ENCODE peak calls at places on chromosome 12, in seven cellular contexts. S is ovary, J is H54, I is T1000, N is GM03348, D is upper lobe of right lung, G is NCI-H774. B is an unnamed sample.

GRCh38 chr12:15883536-15883935 is 1.3 kb downstream of the STRAP start:
- DNase-seq in S (no peak), J (no peak), I (no peak), N (peak; percentile 7), D (no peak), G (no peak), B (no peak)

GRCh38 chr12:54932691-54933090 is 51.9 kb downstream of the TESPA1 start:
- DNase-seq in S (no peak), J (no peak), I (no peak), N (no peak), D (no peak), G (peak; percentile 39), B (no peak)

GRCh38 chr12:54357802-54358619 is 6.3 kb downstream of the GPR84 start:
- DNase-seq in S (no peak), J (no peak), I (no peak), N (peak; percentile 42), D (no peak), G (peak; percentile 26), B (no peak)

GRCh38 chr12:50234347-50234746 is 49.0 kb downstream of the LIMA1 start:
- DNase-seq in S (no peak), J (no peak), I (no peak), N (no peak), D (no peak), G (no peak), B (no peak)

GRCh38 chr12:60071759-60072191 is 475.9 kb downstream of the SLC16A7 start:
- DNase-seq in S (no peak), J (no peak), I (no peak), N (no peak), D (no peak), G (no peak), B (no peak)

GRCh38 chr12:15721716-15722115 is 67.5 kb downstream of the EPS8 start:
- DNase-seq in S (no peak), J (no peak), I (no peak), N (no peak), D (no peak), G (no peak), B (no peak)

GRCh38 chr12:91974541-91974940 is 171.1 kb downstream of the BTG1 start:
- DNase-seq in S (no peak), J (no peak), I (no peak), N (no peak), D (no peak), G (no peak), B (no peak)

GRCh38 chr12:91778938-91779400 is 366.7 kb downstream of the BTG1 start:
- DNase-seq in S (no peak), J (peak; percentile 30), I (peak; percentile 100), N (peak; percentile 67), D (no peak), G (no peak), B (no peak)

GRCh38 chr12:52181757-52182156 is 10.1 kb downstream of the KRT80 start:
- DNase-seq in S (no peak), J (no peak), I (no peak), N (peak; percentile 79), D (no peak), G (no peak), B (no peak)

GRCh38 chr12:3336606-3337311 is 154.2 kb upstream of the PRMT8 start:
- DNase-seq in S (no peak), J (no peak), I (no peak), N (no peak), D (peak; percentile 21), G (no peak), B (no peak)

GRCh38 chr12:122096591-122097149 is 18.1 kb downstream of the MLXIP start:
- DNase-seq in S (no peak), J (no peak), I (no peak), N (peak; percentile 64), D (no peak), G (no peak), B (no peak)

GRCh38 chr12:101727098-101727497 is 12.2 kb downstream of the SYCP3 start:
- DNase-seq in S (no peak), J (no peak), I (no peak), N (no peak), D (no peak), G (no peak), B (no peak)

GRCh38 chr12:117042171-117042809 is 56.9 kb downstream of the TESC start:
- DNase-seq in S (no peak), J (peak; percentile 81), I (no peak), N (peak; percentile 38), D (no peak), G (no peak), B (no peak)

GRCh38 chr12:119681139-119681538 is 13.2 kb downstream of the PRKAB1 start:
- DNase-seq in S (no peak), J (no peak), I (no peak), N (no peak), D (no peak), G (no peak), B (no peak)

GRCh38 chr12:114313910-114314309 is 92.0 kb downstream of the TBX5 start:
- DNase-seq in S (no peak), J (no peak), I (no peak), N (no peak), D (no peak), G (no peak), B (no peak)

GRCh38 chr12:19431407-19432308 is 7.6 kb upstream of the AEBP2 start:
- DNase-seq in S (no peak), J (no peak), I (no peak), N (peak; percentile 62), D (no peak), G (no peak), B (no peak)

GRCh38 chr12:31118831-31119530 is 45.3 kb downstream of the DDX11 start:
- DNase-seq in S (peak; percentile 66), J (no peak), I (peak; percentile 28), N (no peak), D (no peak), G (peak; percentile 38), B (no peak)

GRCh38 chr12:52865090-52865944 is 16.5 kb upstream of the KRT78 start:
- DNase-seq in S (no peak), J (peak; percentile 87), I (no peak), N (peak; percentile 89), D (peak; percentile 83), G (peak; percentile 67), B (no peak)

GRCh38 chr12:124326104-124326503 is 31.2 kb downstream of the RFLNA start:
- DNase-seq in S (no peak), J (no peak), I (no peak), N (no peak), D (no peak), G (no peak), B (no peak)

GRCh38 chr12:115630133-115630532 is 647.4 kb downstream of the MED13L start:
- DNase-seq in S (no peak), J (no peak), I (no peak), N (no peak), D (no peak), G (no peak), B (no peak)

GRCh38 chr12:105506678-105507310 is 176.3 kb downstream of the C12orf75 start:
- DNase-seq in S (no peak), J (no peak), I (no peak), N (no peak), D (no peak), G (no peak), B (no peak)

GRCh38 chr12:120649442-120650248 is 9.2 kb downstream of the CABP1 start:
- DNase-seq in S (no peak), J (no peak), I (no peak), N (no peak), D (no peak), G (no peak), B (no peak)

GRCh38 chr12:124388679-124389536 is 94.0 kb downstream of the RFLNA start:
- DNase-seq in S (peak; percentile 84), J (peak; percentile 68), I (peak; percentile 48), N (peak; percentile 93), D (peak; percentile 92), G (no peak), B (peak; percentile 60)

GRCh38 chr12:42490261-42490842 is 99.2 kb downstream of the PRICKLE1 start:
- DNase-seq in S (no peak), J (no peak), I (no peak), N (no peak), D (no peak), G (no peak), B (no peak)

GRCh38 chr12:103560604-103561101 is 26.4 kb upstream of the STAB2 start:
- DNase-seq in S (no peak), J (peak; percentile 42), I (peak; percentile 51), N (peak; percentile 90), D (no peak), G (no peak), B (no peak)

GRCh38 chr12:47907851-47908454 is 3.2 kb upstream of the VDR start:
- DNase-seq in S (no peak), J (no peak), I (no peak), N (no peak), D (no peak), G (no peak), B (no peak)

GRCh38 chr12:70919597-70920035 is 922 bp downstream of the PTPRR start:
- DNase-seq in S (no peak), J (no peak), I (no peak), N (peak; percentile 19), D (no peak), G (no peak), B (no peak)